ENCODE peak calls at places on chromosomes 6 and 20, in eight cellular contexts. One of them, this sample, is unnamed.

GRCh38 chr20:11182715-11183114 is 508.9 kb upstream of the JAG1 start:
- DNase-seq in endodermal cell: no peak
- DNase-seq in psoas muscle: no peak
- DNase-seq in cardiac muscle cell: peak; percentile 39
- DNase-seq in body of pancreas: no peak
- DNase-seq in gastrocnemius medialis: peak; percentile 40
- DNase-seq in heart left ventricle: no peak
- DNase-seq in CD8-positive, alpha-beta T cell: no peak
- DNase-seq in this sample: no peak

GRCh38 chr20:38184098-38184497 is 19.0 kb upstream of the TGM2 start:
- DNase-seq in endodermal cell: peak; percentile 12
- DNase-seq in psoas muscle: no peak
- DNase-seq in cardiac muscle cell: no peak
- DNase-seq in body of pancreas: no peak
- DNase-seq in gastrocnemius medialis: no peak
- DNase-seq in heart left ventricle: no peak
- DNase-seq in CD8-positive, alpha-beta T cell: no peak
- DNase-seq in this sample: no peak

GRCh38 chr6:16764188-16764950 is 3.1 kb upstream of the ATXN1 start:
- DNase-seq in endodermal cell: no peak
- DNase-seq in psoas muscle: no peak
- DNase-seq in cardiac muscle cell: peak; percentile 76
- DNase-seq in body of pancreas: no peak
- DNase-seq in gastrocnemius medialis: no peak
- DNase-seq in heart left ventricle: no peak
- DNase-seq in CD8-positive, alpha-beta T cell: no peak
- DNase-seq in this sample: no peak

GRCh38 chr6:46040288-46040687 is 24.6 kb upstream of the CLIC5 start:
- DNase-seq in endodermal cell: no peak
- DNase-seq in psoas muscle: no peak
- DNase-seq in cardiac muscle cell: no peak
- DNase-seq in body of pancreas: no peak
- DNase-seq in gastrocnemius medialis: no peak
- DNase-seq in heart left ventricle: no peak
- DNase-seq in CD8-positive, alpha-beta T cell: no peak
- DNase-seq in this sample: no peak

GRCh38 chr20:41172296-41173140 is 35.2 kb downstream of the PLCG1 start:
- DNase-seq in endodermal cell: peak; percentile 55
- DNase-seq in psoas muscle: no peak
- DNase-seq in cardiac muscle cell: peak; percentile 32
- DNase-seq in body of pancreas: no peak
- DNase-seq in gastrocnemius medialis: peak; percentile 23
- DNase-seq in heart left ventricle: peak; percentile 57
- DNase-seq in CD8-positive, alpha-beta T cell: no peak
- DNase-seq in this sample: peak; percentile 37

GRCh38 chr6:154672086-154672485 is 61.1 kb upstream of the SCAF8 start:
- DNase-seq in endodermal cell: no peak
- DNase-seq in psoas muscle: no peak
- DNase-seq in cardiac muscle cell: no peak
- DNase-seq in body of pancreas: no peak
- DNase-seq in gastrocnemius medialis: no peak
- DNase-seq in heart left ventricle: no peak
- DNase-seq in CD8-positive, alpha-beta T cell: no peak
- DNase-seq in this sample: no peak

GRCh38 chr6:10441004-10441654 is 26.3 kb upstream of the TFAP2A start:
- DNase-seq in endodermal cell: peak; percentile 32
- DNase-seq in psoas muscle: no peak
- DNase-seq in cardiac muscle cell: peak; percentile 92
- DNase-seq in body of pancreas: no peak
- DNase-seq in gastrocnemius medialis: no peak
- DNase-seq in heart left ventricle: no peak
- DNase-seq in CD8-positive, alpha-beta T cell: no peak
- DNase-seq in this sample: no peak

GRCh38 chr20:11687546-11688292 is 230.0 kb upstream of the BTBD3 start:
- DNase-seq in endodermal cell: no peak
- DNase-seq in psoas muscle: no peak
- DNase-seq in cardiac muscle cell: no peak
- DNase-seq in body of pancreas: peak; percentile 30
- DNase-seq in gastrocnemius medialis: no peak
- DNase-seq in heart left ventricle: no peak
- DNase-seq in CD8-positive, alpha-beta T cell: no peak
- DNase-seq in this sample: no peak

GRCh38 chr20:44856847-44857448 is 28.6 kb upstream of the YWHAB start:
- DNase-seq in endodermal cell: no peak
- DNase-seq in psoas muscle: no peak
- DNase-seq in cardiac muscle cell: peak; percentile 4
- DNase-seq in body of pancreas: no peak
- DNase-seq in gastrocnemius medialis: no peak
- DNase-seq in heart left ventricle: no peak
- DNase-seq in CD8-positive, alpha-beta T cell: no peak
- DNase-seq in this sample: no peak

GRCh38 chr6:166763606-166764472 is 136.8 kb upstream of the RPS6KA2 start:
- DNase-seq in endodermal cell: peak; percentile 44
- DNase-seq in psoas muscle: no peak
- DNase-seq in cardiac muscle cell: no peak
- DNase-seq in body of pancreas: no peak
- DNase-seq in gastrocnemius medialis: no peak
- DNase-seq in heart left ventricle: no peak
- DNase-seq in CD8-positive, alpha-beta T cell: no peak
- DNase-seq in this sample: no peak

GRCh38 chr6:159800141-159800865 is at the start of gene PNLDC1:
- DNase-seq in endodermal cell: no peak
- DNase-seq in psoas muscle: no peak
- DNase-seq in cardiac muscle cell: no peak
- DNase-seq in body of pancreas: no peak
- DNase-seq in gastrocnemius medialis: no peak
- DNase-seq in heart left ventricle: no peak
- DNase-seq in CD8-positive, alpha-beta T cell: no peak
- DNase-seq in this sample: no peak

GRCh38 chr6:123089223-123089622 is 93.2 kb downstream of the CLVS2 start:
- DNase-seq in endodermal cell: no peak
- DNase-seq in psoas muscle: no peak
- DNase-seq in cardiac muscle cell: no peak
- DNase-seq in body of pancreas: no peak
- DNase-seq in gastrocnemius medialis: no peak
- DNase-seq in heart left ventricle: no peak
- DNase-seq in CD8-positive, alpha-beta T cell: no peak
- DNase-seq in this sample: no peak

GRCh38 chr6:80163754-80164187 is 57.3 kb downstream of the BCKDHB start:
- DNase-seq in endodermal cell: peak; percentile 57
- DNase-seq in psoas muscle: no peak
- DNase-seq in cardiac muscle cell: peak; percentile 60
- DNase-seq in body of pancreas: no peak
- DNase-seq in gastrocnemius medialis: no peak
- DNase-seq in heart left ventricle: no peak
- DNase-seq in CD8-positive, alpha-beta T cell: no peak
- DNase-seq in this sample: no peak

GRCh38 chr20:36311141-36311853 is 5.2 kb downstream of the DLGAP4 start:
- DNase-seq in endodermal cell: peak; percentile 25
- DNase-seq in psoas muscle: no peak
- DNase-seq in cardiac muscle cell: peak; percentile 22
- DNase-seq in body of pancreas: no peak
- DNase-seq in gastrocnemius medialis: no peak
- DNase-seq in heart left ventricle: no peak
- DNase-seq in CD8-positive, alpha-beta T cell: no peak
- DNase-seq in this sample: peak; percentile 61

GRCh38 chr20:3687655-3688054 is 5.8 kb upstream of the ADAM33 start:
- DNase-seq in endodermal cell: no peak
- DNase-seq in psoas muscle: no peak
- DNase-seq in cardiac muscle cell: peak; percentile 76
- DNase-seq in body of pancreas: no peak
- DNase-seq in gastrocnemius medialis: no peak
- DNase-seq in heart left ventricle: peak; percentile 17
- DNase-seq in CD8-positive, alpha-beta T cell: no peak
- DNase-seq in this sample: no peak

GRCh38 chr20:2619961-2620595 is 32.4 kb upstream of the NOP56 start:
- DNase-seq in endodermal cell: no peak
- DNase-seq in psoas muscle: no peak
- DNase-seq in cardiac muscle cell: peak; percentile 6
- DNase-seq in body of pancreas: no peak
- DNase-seq in gastrocnemius medialis: no peak
- DNase-seq in heart left ventricle: no peak
- DNase-seq in CD8-positive, alpha-beta T cell: no peak
- DNase-seq in this sample: no peak

GRCh38 chr20:45118028-45118427 is 3.1 kb upstream of the WFDC5 start:
- DNase-seq in endodermal cell: no peak
- DNase-seq in psoas muscle: no peak
- DNase-seq in cardiac muscle cell: no peak
- DNase-seq in body of pancreas: no peak
- DNase-seq in gastrocnemius medialis: no peak
- DNase-seq in heart left ventricle: no peak
- DNase-seq in CD8-positive, alpha-beta T cell: no peak
- DNase-seq in this sample: no peak

GRCh38 chr6:120122401-120122800 is 772.8 kb upstream of the MAN1A1 start:
- DNase-seq in endodermal cell: no peak
- DNase-seq in psoas muscle: no peak
- DNase-seq in cardiac muscle cell: no peak
- DNase-seq in body of pancreas: no peak
- DNase-seq in gastrocnemius medialis: no peak
- DNase-seq in heart left ventricle: no peak
- DNase-seq in CD8-positive, alpha-beta T cell: no peak
- DNase-seq in this sample: no peak

GRCh38 chr6:122614303-122614702 is 4.1 kb downstream of the PKIB start:
- DNase-seq in endodermal cell: no peak
- DNase-seq in psoas muscle: no peak
- DNase-seq in cardiac muscle cell: no peak
- DNase-seq in body of pancreas: no peak
- DNase-seq in gastrocnemius medialis: no peak
- DNase-seq in heart left ventricle: no peak
- DNase-seq in CD8-positive, alpha-beta T cell: no peak
- DNase-seq in this sample: no peak

GRCh38 chr6:105760746-105761145 is 325.4 kb upstream of the PRDM1 start:
- DNase-seq in endodermal cell: no peak
- DNase-seq in psoas muscle: no peak
- DNase-seq in cardiac muscle cell: no peak
- DNase-seq in body of pancreas: no peak
- DNase-seq in gastrocnemius medialis: no peak
- DNase-seq in heart left ventricle: no peak
- DNase-seq in CD8-positive, alpha-beta T cell: no peak
- DNase-seq in this sample: no peak
- H3K27ac ChIP-seq in endodermal cell: no peak overlapping the region
- H3K27ac ChIP-seq in psoas muscle: no peak overlapping the region
- H3K27ac ChIP-seq in cardiac muscle cell: no peak overlapping the region
- H3K27ac ChIP-seq in body of pancreas: no peak overlapping the region
- H3K27ac ChIP-seq in gastrocnemius medialis: no peak overlapping the region
- H3K27ac ChIP-seq in heart left ventricle: no peak overlapping the region
- H3K27ac ChIP-seq in CD8-positive, alpha-beta T cell: no peak overlapping the region
- H3K27ac ChIP-seq in this sample: no peak overlapping the region

DNA sequence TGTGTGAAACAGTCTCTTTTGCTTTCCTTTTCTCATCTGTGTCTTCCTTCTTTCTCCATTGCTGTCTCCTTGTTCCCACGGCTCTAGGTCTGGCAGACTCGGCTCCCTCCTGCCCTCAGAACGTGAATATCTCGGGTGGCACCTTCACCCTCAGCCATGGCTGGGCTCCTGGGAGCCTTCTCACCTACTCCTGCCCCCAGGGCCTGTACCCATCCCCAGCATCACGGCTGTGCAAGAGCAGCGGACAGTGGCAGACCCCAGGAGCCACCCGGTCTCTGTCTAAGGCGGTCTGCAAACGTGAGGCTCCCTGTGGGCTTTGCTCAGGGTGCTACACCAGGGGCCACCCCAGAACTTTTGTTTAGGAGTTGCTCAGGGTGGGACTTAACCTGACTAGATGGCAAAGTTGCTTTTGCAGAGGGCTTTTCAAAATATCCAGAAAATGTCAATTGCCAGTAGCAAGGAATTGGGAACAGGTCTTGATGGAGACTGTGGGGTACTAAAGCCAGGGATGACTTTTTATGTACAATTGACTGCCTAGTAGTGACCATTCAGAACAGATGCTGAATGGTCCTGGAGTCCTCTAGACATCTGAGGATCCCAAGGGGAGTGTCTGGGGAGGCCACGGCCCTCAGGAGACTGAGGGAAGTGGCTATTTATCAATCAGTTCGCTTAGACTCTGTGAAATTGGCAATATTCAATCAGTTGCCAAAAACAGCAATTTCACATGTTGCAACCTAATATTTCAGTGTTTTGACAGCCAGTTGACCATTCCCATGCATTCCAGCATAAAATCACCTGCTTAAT is 553 bp downstream of the C2 start:
- DNase-seq in endodermal cell: no peak
- DNase-seq in psoas muscle: no peak
- DNase-seq in cardiac muscle cell: no peak
- DNase-seq in body of pancreas: no peak
- DNase-seq in gastrocnemius medialis: no peak
- DNase-seq in heart left ventricle: no peak
- DNase-seq in CD8-positive, alpha-beta T cell: no peak
- DNase-seq in this sample: no peak
- H3K4me3 ChIP-seq in endodermal cell: no peak overlapping the region
- H3K4me3 ChIP-seq in psoas muscle: peak overlapping the region; percentile 28
- H3K4me3 ChIP-seq in cardiac muscle cell: no peak overlapping the region
- H3K4me3 ChIP-seq in body of pancreas: no peak overlapping the region
- H3K4me3 ChIP-seq in gastrocnemius medialis: peak overlapping the region; percentile 12
- H3K4me3 ChIP-seq in heart left ventricle: peak overlapping the region; percentile 56
- H3K4me3 ChIP-seq in CD8-positive, alpha-beta T cell: no peak overlapping the region
- H3K4me3 ChIP-seq in this sample: peak overlapping the region; percentile 0

GRCh38 chr6:130293800-130294199 is 71.0 kb upstream of the SAMD3 start:
- DNase-seq in endodermal cell: peak; percentile 82
- DNase-seq in psoas muscle: no peak
- DNase-seq in cardiac muscle cell: peak; percentile 65
- DNase-seq in body of pancreas: no peak
- DNase-seq in gastrocnemius medialis: no peak
- DNase-seq in heart left ventricle: no peak
- DNase-seq in CD8-positive, alpha-beta T cell: peak; percentile 29
- DNase-seq in this sample: no peak
- TF ChIP-seq CTCF in endodermal cell: peak; percentile 86
- TF ChIP-seq CTCF in psoas muscle: no peak
- TF ChIP-seq CTCF in cardiac muscle cell: peak; percentile 64
- TF ChIP-seq CTCF in body of pancreas: no peak
- TF ChIP-seq CTCF in gastrocnemius medialis: peak; percentile 12
- TF ChIP-seq CTCF in heart left ventricle: peak; percentile 30
- TF ChIP-seq CTCF in CD8-positive, alpha-beta T cell: peak; percentile 50
- TF ChIP-seq CTCF in this sample: no peak

GRCh38 chr6:41630069-41630468 is 8.2 kb upstream of the MDFI start:
- DNase-seq in endodermal cell: no peak
- DNase-seq in psoas muscle: no peak
- DNase-seq in cardiac muscle cell: no peak
- DNase-seq in body of pancreas: no peak
- DNase-seq in gastrocnemius medialis: no peak
- DNase-seq in heart left ventricle: no peak
- DNase-seq in CD8-positive, alpha-beta T cell: no peak
- DNase-seq in this sample: no peak

GRCh38 chr6:41626022-41626421 is 12.2 kb upstream of the MDFI start:
- DNase-seq in endodermal cell: no peak
- DNase-seq in psoas muscle: no peak
- DNase-seq in cardiac muscle cell: no peak
- DNase-seq in body of pancreas: no peak
- DNase-seq in gastrocnemius medialis: no peak
- DNase-seq in heart left ventricle: no peak
- DNase-seq in CD8-positive, alpha-beta T cell: no peak
- DNase-seq in this sample: no peak

GRCh38 chr6:41626917-41627316 is 11.4 kb upstream of the MDFI start:
- DNase-seq in endodermal cell: no peak
- DNase-seq in psoas muscle: no peak
- DNase-seq in cardiac muscle cell: peak; percentile 45
- DNase-seq in body of pancreas: no peak
- DNase-seq in gastrocnemius medialis: no peak
- DNase-seq in heart left ventricle: no peak
- DNase-seq in CD8-positive, alpha-beta T cell: no peak
- DNase-seq in this sample: no peak

GRCh38 chr6:41630946-41631345 is 7.3 kb upstream of the MDFI start:
- DNase-seq in endodermal cell: peak; percentile 44
- DNase-seq in psoas muscle: no peak
- DNase-seq in cardiac muscle cell: no peak
- DNase-seq in body of pancreas: no peak
- DNase-seq in gastrocnemius medialis: no peak
- DNase-seq in heart left ventricle: no peak
- DNase-seq in CD8-positive, alpha-beta T cell: no peak
- DNase-seq in this sample: no peak

GRCh38 chr6:41629128-41629527 is 9.1 kb upstream of the MDFI start:
- DNase-seq in endodermal cell: no peak
- DNase-seq in psoas muscle: no peak
- DNase-seq in cardiac muscle cell: no peak
- DNase-seq in body of pancreas: no peak
- DNase-seq in gastrocnemius medialis: no peak
- DNase-seq in heart left ventricle: no peak
- DNase-seq in CD8-positive, alpha-beta T cell: no peak
- DNase-seq in this sample: no peak
- H3K27ac ChIP-seq in endodermal cell: no peak overlapping the region
- H3K27ac ChIP-seq in psoas muscle: no peak overlapping the region
- H3K27ac ChIP-seq in cardiac muscle cell: no peak overlapping the region
- H3K27ac ChIP-seq in body of pancreas: no peak overlapping the region
- H3K27ac ChIP-seq in gastrocnemius medialis: no peak overlapping the region
- H3K27ac ChIP-seq in heart left ventricle: no peak overlapping the region
- H3K27ac ChIP-seq in CD8-positive, alpha-beta T cell: no peak overlapping the region
- H3K27ac ChIP-seq in this sample: no peak overlapping the region

This sample was measured in dorsolateral prefrontal cortex.